ENCODE peak calls at places on chromosomes 7 and 10, in six cellular contexts. T, U, I, Z, F and N are unnamed samples. For H3K4me1, the result is how much of the 10 kb centered on the place peaks cover.

GRCh38 chr7:28316489-28316888 is 95.8 kb upstream of the CREB5 start:
- DNase-seq in F (no peak), T (no peak), U (no peak), I (no peak), Z (no peak), N (no peak)

GRCh38 chr7:117048114-117048853 is 95.0 kb downstream of the ST7 start:
- DNase-seq in U (no peak), F (peak), T (no peak), Z (no peak), I (no peak), N (no peak)

GRCh38 chr10:78540355-78541076 is 506.9 kb downstream of the RPS24 start:
- DNase-seq in U (no peak), Z (peak), T (no peak), I (no peak), F (no peak), N (no peak)

GRCh38 chr10:29119374-29119773 is 169.5 kb upstream of the LYZL1 start:
- DNase-seq in F (peak), U (no peak), Z (no peak), T (no peak), I (peak), N (no peak)

GRCh38 chr10:8159628-8160165 is 105.2 kb downstream of the GATA3 start:
- DNase-seq in T (no peak), Z (no peak), U (no peak), I (no peak), F (no peak), N (no peak)

GRCh38 chr10:49700997-49701396 is 21.5 kb downstream of the C10orf53 start:
- DNase-seq in U (no peak), T (no peak), Z (no peak), I (no peak), F (no peak), N (no peak)

GRCh38 chr10:104472505-104472904 is 118.9 kb downstream of the CFAP58 start:
- DNase-seq in I (peak), Z (no peak), T (no peak), U (no peak), F (no peak), N (no peak)

GRCh38 chr7:73429218-73429617 is 4.4 kb upstream of the FZD9 start:
- DNase-seq in U (peak), T (no peak), F (no peak), Z (no peak), I (no peak), N (no peak)

GRCh38 chr7:84524714-84525694 is 330.4 kb upstream of the SEMA3A start:
- DNase-seq in I (peak), F (no peak), U (no peak), T (no peak), Z (peak), N (no peak)

GRCh38 chr10:74156919-74157289 is 5.9 kb downstream of the ADK start:
- DNase-seq in U (no peak), T (peak), F (no peak), I (no peak), Z (no peak), N (no peak)

GRCh38 chr7:69457912-69458491 is 140.3 kb upstream of the AUTS2 start:
- DNase-seq in Z (no peak), U (no peak), T (peak), F (no peak), I (no peak), N (no peak)

GRCh38 chr10:133090101-133090500 is 2.4 kb downstream of the ADGRA1 start:
- DNase-seq in U (no peak), I (no peak), T (no peak), F (no peak), Z (no peak), N (no peak)

GRCh38 chr7:130352335-130353074 is 7.9 kb downstream of the CPA5 start:
- DNase-seq in U (no peak), T (no peak), I (no peak), F (no peak), Z (no peak), N (no peak)

GRCh38 chr10:63520463-63521388 is 475 bp upstream of the REEP3 start:
- DNase-seq in T (peak), Z (peak), U (no peak), F (peak), I (peak), N (peak)

GRCh38 chr10:117788911-117789310 is 246.4 kb downstream of the EMX2 start:
- DNase-seq in T (no peak), Z (no peak), I (no peak), U (no peak), F (no peak), N (no peak)

GRCh38 chr7:151306374-151306773 is 35.2 kb upstream of the NUB1 start:
- DNase-seq in Z (no peak), I (no peak), U (no peak), F (no peak), T (no peak), N (no peak)

GRCh38 chr10:36670616-36671402 is 454.6 kb upstream of the ANKRD30A start:
- DNase-seq in F (no peak), T (no peak), I (peak), U (no peak), Z (no peak), N (no peak)

GRCh38 chr7:144547888-144548287 is 144.4 kb upstream of the NOBOX start:
- DNase-seq in U (no peak), Z (no peak), F (no peak), I (no peak), T (no peak), N (no peak)

GRCh38 chr7:44320141-44320540 is 5.3 kb downstream of the CAMK2B start:
- DNase-seq in I (no peak), T (no peak), Z (no peak), F (no peak), U (no peak), N (no peak)

GRCh38 chr7:44320794-44321371 is 4.5 kb downstream of the CAMK2B start:
- DNase-seq in T (no peak), I (no peak), Z (no peak), U (no peak), F (no peak), N (no peak)

GRCh38 chr7:44321796-44322195 is 3.6 kb downstream of the CAMK2B start:
- DNase-seq in I (no peak), F (no peak), Z (no peak), U (no peak), T (no peak), N (no peak)

GRCh38 chr7:44315504-44315903 is 9.9 kb downstream of the CAMK2B start:
- DNase-seq in T (no peak), I (no peak), Z (no peak), F (no peak), U (no peak), N (no peak)

GRCh38 chr7:44318296-44318695 is 7.1 kb downstream of the CAMK2B start:
- DNase-seq in T (no peak), Z (no peak), I (no peak), F (no peak), U (no peak), N (no peak)
- H3K4me1 ChIP-seq in T (half or more), Z (under half), I (under half), F (under half), U (under half), N (under half)

DNA sequence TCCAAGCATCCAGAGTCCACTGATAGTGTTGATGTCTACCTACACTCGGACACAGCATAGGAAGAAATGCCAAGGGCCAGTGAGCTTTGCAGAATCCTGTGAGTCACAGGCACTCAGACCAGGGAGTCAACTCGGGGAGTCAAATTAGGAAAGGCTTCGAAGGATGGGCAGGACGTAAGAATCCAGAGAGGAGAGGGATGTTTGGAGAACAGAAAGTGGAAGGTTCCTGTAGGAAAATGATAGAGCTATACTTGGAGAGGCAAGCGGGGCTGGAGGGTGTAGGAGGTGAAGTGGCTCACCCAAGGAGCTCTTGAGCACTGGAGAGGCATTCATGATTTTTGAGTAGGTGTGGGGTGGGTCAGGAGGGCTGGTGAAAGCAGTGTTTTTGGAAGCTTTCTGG is 3.0 kb downstream of the ZYX start:
- DNase-seq in F (no peak), U (no peak), Z (peak), I (no peak), T (no peak), N (no peak)
- H3K4me3 ChIP-seq in F (no peak), U (no peak), Z (peak), I (no peak), T (peak), N (peak)

DNA sequence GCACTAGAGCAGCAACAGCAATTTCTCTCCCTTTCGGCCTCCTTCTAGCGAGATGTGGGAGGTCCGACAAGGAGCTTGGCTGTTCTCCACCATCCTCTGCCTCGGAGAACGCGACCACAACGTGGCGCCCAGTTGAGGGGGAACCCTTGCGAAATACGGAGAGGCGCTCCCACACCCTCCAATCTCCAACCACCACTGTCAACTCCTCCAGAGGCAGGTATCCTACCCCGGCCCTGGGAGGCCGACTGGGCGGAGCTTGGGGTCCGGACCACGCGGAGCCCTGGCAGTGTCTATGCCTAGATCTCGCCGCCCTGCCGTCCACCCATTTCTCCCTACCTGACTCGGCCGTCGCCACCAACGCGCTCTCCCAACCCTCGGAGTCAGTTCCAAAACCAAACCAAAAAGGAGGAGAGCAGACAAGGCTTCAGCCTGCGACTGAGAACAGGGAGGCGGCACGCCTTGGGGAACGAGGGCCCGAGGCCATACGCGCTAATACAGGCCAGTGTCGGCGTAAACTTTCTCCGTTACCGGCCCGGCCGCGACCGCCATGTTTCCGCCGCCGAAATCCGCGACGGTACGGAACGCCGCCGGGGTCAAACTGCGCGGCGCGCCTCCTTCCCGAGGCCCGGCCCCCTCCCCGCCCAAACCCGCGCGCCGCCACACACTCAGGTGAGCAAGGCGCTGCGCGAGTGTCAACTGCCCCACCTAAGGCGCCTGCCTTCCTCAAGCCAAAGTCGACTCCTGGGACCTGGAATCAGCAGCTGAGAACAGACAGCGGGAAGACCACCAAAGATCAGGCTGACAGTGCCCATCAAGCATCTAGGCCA is at the start of gene TMEM168:
- DNase-seq in U (peak), I (peak), Z (peak), T (peak), F (peak), N (peak)
- TF ChIP-seq CTCF in U (no peak), I (no peak), Z (no peak), T (no peak), F (peak), N (no peak)

GRCh38 chr10:80463868-80464267 is 9.8 kb downstream of the TSPAN14 start:
- DNase-seq in Z (peak), T (no peak), I (no peak), F (no peak), U (no peak), N (no peak)
- H3K4me1 ChIP-seq in Z (half or more), T (half or more), I (half or more), F (under half), U (half or more), N (under half)

GRCh38 chr10:3887404-3887803 is 102.4 kb upstream of the KLF6 start:
- DNase-seq in U (no peak), T (no peak), I (no peak), F (no peak), Z (peak), N (no peak)

GRCh38 chr10:3882855-3883254 is 97.8 kb upstream of the KLF6 start:
- DNase-seq in Z (peak), T (no peak), F (no peak), U (no peak), I (no peak), N (no peak)

GRCh38 chr10:3887885-3888476 is 103.0 kb upstream of the KLF6 start:
- DNase-seq in T (no peak), Z (peak), F (no peak), U (no peak), I (peak), N (peak)

GRCh38 chr10:3886666-3887251 is 101.8 kb upstream of the KLF6 start:
- DNase-seq in Z (peak), I (peak), U (no peak), T (no peak), F (no peak), N (peak)

DNA sequence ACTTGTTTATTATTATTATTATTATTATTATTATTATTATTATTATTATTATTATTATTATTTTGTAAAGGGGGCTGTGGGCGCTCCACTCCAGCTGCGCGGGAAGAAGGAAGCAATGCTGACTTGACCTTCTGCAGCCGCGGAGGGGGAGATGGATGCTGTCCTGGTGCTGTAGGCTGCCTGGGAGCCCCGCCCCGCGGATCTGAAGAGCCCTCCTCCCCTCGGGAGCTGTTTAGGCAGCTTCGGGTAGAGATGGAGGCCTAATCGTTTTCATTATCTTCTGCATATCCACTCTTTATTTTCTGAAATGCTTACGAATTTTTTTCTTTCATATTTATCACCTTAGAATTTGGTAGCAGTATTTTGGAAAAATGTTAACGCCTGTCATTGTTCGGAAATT is 101.2 kb upstream of the KLF6 start:
- DNase-seq in T (peak), I (peak), F (no peak), Z (peak), U (no peak), N (peak)
- H3K4me3 ChIP-seq in T (peak), I (peak), F (no peak), Z (peak), U (no peak), N (no peak)

DNA sequence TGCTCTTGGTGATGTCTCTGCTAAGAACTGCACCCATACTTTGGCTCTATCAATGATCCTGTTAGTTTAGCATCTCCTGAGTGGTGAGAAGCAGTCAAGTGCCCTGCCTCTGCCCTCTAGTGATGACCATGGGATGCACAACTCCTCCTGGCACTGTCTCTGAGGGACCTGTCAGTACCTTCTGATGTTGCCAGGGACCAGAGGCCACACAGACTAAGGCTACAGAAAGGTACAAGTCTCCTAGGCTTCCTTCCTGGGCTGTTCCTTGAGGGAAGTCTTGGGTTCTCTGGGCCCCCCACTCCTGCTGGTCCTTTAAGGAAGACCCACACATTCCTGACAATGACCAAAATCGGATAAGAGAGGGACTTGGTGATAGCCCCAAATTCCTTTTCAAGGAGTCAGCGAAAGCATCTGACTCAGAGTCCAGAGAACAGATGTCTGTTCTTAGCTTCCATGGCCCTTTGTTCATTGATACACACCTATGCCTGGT is 15.3 kb downstream of the NKX2-3 start:
- DNase-seq in I (peak), U (no peak), F (no peak), Z (no peak), T (no peak), N (no peak)
- TF ChIP-seq CTCF in I (peak), U (peak), F (peak), Z (peak), T (no peak), N (no peak)

GRCh38 chr10:120966657-120967045 is 115.5 kb downstream of the WDR11 start:
- DNase-seq in I (no peak), T (no peak), U (no peak), F (no peak), Z (no peak), N (no peak)
- H3K4me1 ChIP-seq in I (under half), T (under half), U (under half), F (under half), Z (under half), N (under half)

GRCh38 chr10:92847185-92847864 is 995 bp upstream of the EXOC6 start:
- DNase-seq in Z (no peak), F (no peak), I (no peak), U (no peak), T (no peak), N (no peak)
- H3K4me3 ChIP-seq in Z (no peak), F (no peak), I (peak), U (no peak), T (peak), N (peak)

GRCh38 chr10:32189400-32190084 is 133.3 kb upstream of the KIF5B start:
- DNase-seq in T (no peak), Z (no peak), U (no peak), I (peak), F (no peak), N (peak)
- TF ChIP-seq CTCF in T (no peak), Z (no peak), U (no peak), I (peak), F (no peak), N (no peak)

GRCh38 chr10:14554091-14554842 is 220.4 kb downstream of the FAM107B start:
- DNase-seq in U (no peak), T (no peak), F (no peak), I (no peak), Z (no peak), N (no peak)
- H3K4me1 ChIP-seq in U (half or more), T (under half), F (under half), I (half or more), Z (under half), N (under half)